ENCODE peak calls at places on chromosome 19, in seven cellular contexts. R, E, A, U, N, V and L are unnamed samples.

GRCh38 chr19:2413629-2414028 is 13.8 kb downstream of the TIMM13 start:
- DNase-seq in R (no peak), E (no peak), A (no peak), U (no peak), N (no peak), V (no peak), L (no peak)

GRCh38 chr19:35533822-35534521 is 716 bp downstream of the GAPDHS start:
- DNase-seq in R (no peak), E (no peak), A (no peak), U (no peak), N (peak; percentile 28), V (peak; percentile 22), L (peak; percentile 51)

GRCh38 chr19:6521718-6522646 is 8.8 kb upstream of the TNFSF9 start:
- DNase-seq in R (no peak), E (peak; percentile 32), A (no peak), U (peak; percentile 63), N (peak; percentile 78), V (peak; percentile 47), L (peak; percentile 95)

GRCh38 chr19:2014731-2015610 is 543 bp downstream of the BTBD2 start:
- DNase-seq in R (peak; percentile 19), E (no peak), A (no peak), U (no peak), N (peak; percentile 38), V (no peak), L (peak; percentile 19)

GRCh38 chr19:58317481-58318072 is 9.2 kb upstream of the ZSCAN22 start:
- DNase-seq in R (no peak), E (no peak), A (no peak), U (no peak), N (no peak), V (no peak), L (peak; percentile 47)

GRCh38 chr19:29320611-29321010 is 107.7 kb upstream of the UQCRFS1 start:
- DNase-seq in R (no peak), E (no peak), A (no peak), U (no peak), N (no peak), V (no peak), L (no peak)

GRCh38 chr19:5103061-5103701 is 134.3 kb downstream of the KDM4B start:
- DNase-seq in R (no peak), E (no peak), A (no peak), U (no peak), N (no peak), V (no peak), L (no peak)

GRCh38 chr19:17220207-17220758 is 5.1 kb downstream of the USE1 start:
- DNase-seq in R (no peak), E (no peak), A (no peak), U (no peak), N (no peak), V (no peak), L (peak; percentile 46)

GRCh38 chr19:4089400-4089908 is 22.8 kb upstream of the ZBTB7A start:
- DNase-seq in R (peak; percentile 29), E (no peak), A (no peak), U (no peak), N (peak; percentile 77), V (peak; percentile 24), L (no peak)

GRCh38 chr19:3466630-3467029 is 13.7 kb downstream of the SMIM24 start:
- DNase-seq in R (no peak), E (peak; percentile 81), A (no peak), U (no peak), N (no peak), V (no peak), L (no peak)

GRCh38 chr19:9995079-9995478 is 15.2 kb downstream of the COL5A3 start:
- DNase-seq in R (no peak), E (no peak), A (no peak), U (no peak), N (no peak), V (no peak), L (no peak)

GRCh38 chr19:56099638-56100539 is 21.2 kb downstream of the ZNF787 start:
- DNase-seq in R (no peak), E (no peak), A (no peak), U (no peak), N (no peak), V (no peak), L (no peak)

GRCh38 chr19:44696939-44697669 is 1.8 kb upstream of the CEACAM16 start:
- DNase-seq in R (no peak), E (no peak), A (no peak), U (no peak), N (no peak), V (no peak), L (no peak)

GRCh38 chr19:17420267-17420924 is 549 bp downstream of the MVB12A start:
- DNase-seq in R (no peak), E (no peak), A (no peak), U (no peak), N (peak; percentile 58), V (no peak), L (no peak)

GRCh38 chr19:28526042-28526441 is 686.9 kb downstream of the UQCRFS1 start:
- DNase-seq in R (no peak), E (no peak), A (no peak), U (no peak), N (no peak), V (no peak), L (no peak)

GRCh38 chr19:4550479-4551050 is 8.9 kb downstream of the SEMA6B start:
- DNase-seq in R (no peak), E (no peak), A (no peak), U (no peak), N (no peak), V (no peak), L (no peak)